ENCODE peak calls at places on chromosomes 1 and 21, in five cellular contexts. D is neural progenitor cell, P is ascending aorta, M is tibial nerve, U is right atrium auricular region. K is an unnamed sample.

GRCh38 chr1:94250341-94250740 is 13.0 kb upstream of the ARHGAP29 start:
- DNase-seq in D (no peak), P (no peak), M (no peak), U (no peak), K (no peak)

GRCh38 chr1:172745014-172745413 is 86.1 kb downstream of the FASLG start:
- DNase-seq in U (no peak), D (peak), P (no peak), M (peak), K (no peak)

GRCh38 chr1:7727816-7728477 is 43.1 kb upstream of the VAMP3 start:
- DNase-seq in D (no peak), U (no peak), M (no peak), P (no peak), K (no peak)

GRCh38 chr1:66436378-66437135 is 97.4 kb upstream of the SGIP1 start:
- DNase-seq in D (no peak), P (no peak), U (no peak), M (no peak), K (no peak)

GRCh38 chr1:224874775-224875174 is 54.7 kb upstream of the DNAH14 start:
- DNase-seq in U (no peak), M (no peak), P (no peak), D (peak), K (no peak)

GRCh38 chr1:28883242-28883616 is 31.1 kb upstream of the EPB41 start:
- DNase-seq in U (no peak), M (no peak), P (no peak), D (no peak), K (no peak)

GRCh38 chr1:40818264-40818961 is 34.8 kb downstream of the KCNQ4 start:
- DNase-seq in P (no peak), D (peak), U (no peak), M (peak), K (peak)

GRCh38 chr1:228280106-228280901 is 72.5 kb downstream of the OBSCN start:
- DNase-seq in D (no peak), M (no peak), P (peak), U (no peak), K (no peak)

GRCh38 chr1:21220815-21221214 is 44.1 kb upstream of the EIF4G3 start:
- DNase-seq in P (no peak), D (no peak), M (no peak), U (no peak), K (no peak)

GRCh38 chr1:178572604-178573003 is 59.7 kb downstream of the TEX35 start:
- DNase-seq in M (no peak), U (no peak), P (no peak), D (no peak), K (no peak)

GRCh38 chr1:4149281-4149680 is 249.2 kb upstream of the C1orf174 start:
- DNase-seq in P (no peak), D (no peak), U (no peak), M (no peak), K (no peak)

GRCh38 chr1:244730153-244730933 is 77.4 kb downstream of the DESI2 start:
- DNase-seq in M (no peak), U (no peak), P (no peak), D (peak), K (peak)

DNA sequence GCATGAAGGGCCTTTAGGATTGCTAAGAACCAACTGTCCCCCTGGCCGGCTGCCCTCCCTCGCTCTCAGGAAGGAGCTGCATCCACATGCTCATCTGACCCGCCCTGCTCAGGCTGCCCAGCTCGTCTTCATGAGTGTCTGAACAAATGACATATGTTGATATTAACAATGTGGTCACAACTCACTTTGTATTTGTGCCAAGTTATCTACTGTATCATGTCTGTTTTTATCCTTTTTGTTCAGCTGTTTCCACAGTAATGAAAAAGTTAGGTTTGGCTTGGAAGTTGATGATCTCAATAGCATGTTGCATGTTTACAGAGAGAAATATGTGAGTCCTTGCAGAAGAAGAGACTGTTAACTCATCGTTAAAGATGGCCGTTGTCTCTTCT is 75.1 kb downstream of the PHTF1 start:
- DNase-seq in D (no peak), M (peak), P (peak), U (peak), K (peak)
- H3K27ac ChIP-seq in D (no peak), M (peak), P (peak), U (peak), K (no peak)

GRCh38 chr1:12316331-12316730 is 86.5 kb downstream of the VPS13D start:
- DNase-seq in D (no peak), M (no peak), P (no peak), U (no peak), K (no peak)

GRCh38 chr1:12315126-12315525 is 85.3 kb downstream of the VPS13D start:
- DNase-seq in M (no peak), P (no peak), D (no peak), U (no peak), K (no peak)

GRCh38 chr1:12309783-12310742 is 80.2 kb downstream of the VPS13D start:
- DNase-seq in U (no peak), M (no peak), D (no peak), P (peak), K (peak)

GRCh38 chr1:12314328-12314903 is 84.6 kb downstream of the VPS13D start:
- DNase-seq in U (no peak), P (no peak), M (no peak), D (no peak), K (no peak)
- TF ChIP-seq CTCF in U (peak), P (peak), M (peak), D (peak), K (peak)

DNA sequence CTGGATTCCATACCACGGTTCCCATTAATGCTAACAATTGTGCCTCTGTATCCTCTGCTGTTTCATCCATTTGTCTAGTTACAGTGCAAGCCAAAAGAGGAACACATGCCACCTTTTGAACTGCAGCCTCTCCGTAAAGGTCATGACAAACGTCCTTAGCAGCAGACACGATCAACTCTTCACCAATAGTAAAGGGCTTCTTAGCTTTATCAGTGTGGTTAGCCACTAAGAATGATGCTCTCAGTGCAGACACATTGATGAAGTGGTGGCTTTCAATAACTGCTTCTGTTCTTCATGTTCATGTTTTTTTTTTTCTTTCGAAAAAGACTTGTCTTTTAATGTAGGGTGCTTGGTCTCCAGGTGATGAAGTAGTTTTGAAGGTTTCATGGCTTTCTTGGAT is 14.3 kb downstream of the XPR1 start:
- DNase-seq in M (no peak), P (no peak), D (no peak), U (no peak), K (no peak)
- H3K27ac ChIP-seq in M (no peak), P (no peak), D (no peak), U (no peak), K (no peak)

DNA sequence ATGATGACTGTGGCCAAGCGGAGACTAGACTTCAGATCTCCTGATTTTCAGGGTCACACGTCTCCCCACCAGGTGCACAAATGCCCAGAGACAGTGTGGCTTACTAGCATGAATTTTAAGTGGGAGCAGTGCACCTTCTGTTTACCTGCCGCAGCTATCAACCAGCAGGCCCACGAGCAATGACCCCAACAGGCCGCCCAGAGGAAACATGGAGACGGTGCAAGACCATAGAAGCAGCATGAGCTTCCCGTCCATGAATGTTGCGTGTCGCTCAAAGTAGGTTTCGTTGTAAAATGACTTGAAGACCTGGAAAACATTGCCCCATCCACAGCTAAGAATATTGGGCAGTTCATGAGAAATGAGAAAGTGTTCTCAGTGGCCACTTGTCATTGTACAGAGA is 3.5 kb downstream of the SLC2A7 start:
- DNase-seq in P (no peak), M (no peak), U (no peak), D (no peak), K (no peak)
- TF ChIP-seq CTCF in P (no peak), M (no peak), U (no peak), D (no peak), K (no peak)

GRCh38 chr1:932776-933602 is 9.3 kb downstream of the SAMD11 start:
- DNase-seq in U (no peak), M (no peak), D (no peak), P (no peak), K (no peak)

GRCh38 chr1:931380-932177 is 7.9 kb downstream of the SAMD11 start:
- DNase-seq in D (no peak), M (no peak), U (no peak), P (no peak), K (no peak)

GRCh38 chr1:930633-931138 is 7.0 kb downstream of the SAMD11 start:
- DNase-seq in D (no peak), U (no peak), P (no peak), M (no peak), K (no peak)

GRCh38 chr1:933603-933940 is 9.8 kb downstream of the SAMD11 start:
- DNase-seq in U (no peak), D (peak), P (no peak), M (no peak), K (no peak)

GRCh38 chr1:932178-932520 is 8.4 kb downstream of the SAMD11 start:
- DNase-seq in D (no peak), M (no peak), U (no peak), P (no peak), K (no peak)
- H3K27ac ChIP-seq in D (no peak), M (no peak), U (no peak), P (no peak), K (no peak)

GRCh38 chr1:58900401-58900800 is 116.6 kb upstream of the JUN start:
- DNase-seq in P (no peak), M (no peak), D (no peak), U (no peak), K (no peak)
- TF ChIP-seq CTCF in P (no peak), M (no peak), D (no peak), U (no peak), K (no peak)

DNA sequence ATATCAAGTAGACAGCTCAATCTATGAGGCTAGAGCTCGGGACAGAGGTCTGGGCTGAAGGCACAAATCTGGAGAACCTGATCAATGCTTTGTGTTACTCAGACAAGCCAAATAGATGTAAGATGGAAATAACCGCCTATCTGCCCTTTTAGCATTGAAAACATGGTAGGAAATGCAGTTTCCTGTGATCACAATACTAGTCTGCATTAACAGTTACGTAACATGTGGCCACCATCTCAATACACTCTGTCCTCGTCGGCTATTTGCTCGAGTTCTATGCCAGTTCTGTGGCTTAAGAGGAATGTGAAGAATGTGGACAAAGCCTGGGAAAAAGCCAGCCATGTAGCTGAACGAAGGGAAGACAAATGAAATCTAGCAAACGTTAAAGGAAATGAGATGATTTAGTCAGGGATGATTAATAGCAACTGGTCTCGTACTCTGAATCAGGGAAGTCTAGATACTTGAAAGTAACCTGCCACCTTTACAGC is 73.3 kb downstream of the HSF2BP start:
- DNase-seq in M (peak), D (peak), U (peak), P (peak), K (no peak)
- H3K27ac ChIP-seq in M (peak), D (no peak), U (peak), P (peak), K (peak)

GRCh38 chr1:35452086-35452485 is 105.1 kb downstream of the KIAA0319L start:
- DNase-seq in U (peak), D (no peak), M (peak), P (peak), K (peak)

GRCh38 chr1:35454175-35454574 is 103.0 kb downstream of the KIAA0319L start:
- DNase-seq in M (no peak), P (no peak), D (no peak), U (no peak), K (no peak)

GRCh38 chr1:35449334-35450008 is 107.7 kb downstream of the KIAA0319L start:
- DNase-seq in D (no peak), P (no peak), M (no peak), U (no peak), K (no peak)

GRCh38 chr1:35451125-35451528 is 106.1 kb downstream of the KIAA0319L start:
- DNase-seq in D (peak), U (peak), P (peak), M (peak), K (peak)

DNA sequence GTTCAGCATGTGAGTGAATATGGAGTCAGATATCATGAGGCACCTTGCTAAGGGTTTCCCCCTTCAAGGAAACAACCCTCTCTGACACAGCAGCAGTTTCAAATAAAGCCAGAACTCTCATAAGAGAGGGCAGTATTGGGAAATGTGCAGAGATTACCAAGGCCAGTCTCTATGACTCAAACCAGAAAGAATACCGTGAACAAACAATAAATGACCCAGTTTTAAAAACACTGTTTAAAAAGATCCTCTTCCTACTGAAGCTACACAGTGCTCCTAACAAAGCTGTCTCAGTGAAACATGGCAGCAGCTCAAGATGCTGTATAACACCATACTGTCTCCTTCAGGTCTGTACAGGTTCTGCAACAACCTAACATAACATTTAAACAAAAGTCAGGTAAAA is 102.6 kb downstream of the KIAA0319L start:
- DNase-seq in M (no peak), D (no peak), U (no peak), P (no peak), K (no peak)
- TF ChIP-seq CTCF in M (no peak), D (no peak), U (peak), P (no peak), K (no peak)

GRCh38 chr1:110915804-110916203 is 42.9 kb downstream of the CD53 start:
- DNase-seq in D (no peak), P (no peak), U (no peak), M (no peak), K (no peak)

GRCh38 chr1:110918016-110918415 is 45.1 kb downstream of the CD53 start:
- DNase-seq in M (no peak), D (no peak), P (no peak), U (no peak), K (no peak)

GRCh38 chr1:110916274-110916668 is 43.3 kb downstream of the CD53 start:
- DNase-seq in D (no peak), U (no peak), M (no peak), P (no peak), K (no peak)

GRCh38 chr1:110914676-110915075 is 41.7 kb downstream of the CD53 start:
- DNase-seq in P (no peak), U (no peak), M (no peak), D (no peak), K (no peak)

GRCh38 chr1:110916669-110917306 is 43.8 kb downstream of the CD53 start:
- DNase-seq in P (no peak), D (no peak), U (no peak), M (no peak), K (no peak)
- H3K27ac ChIP-seq in P (no peak), D (no peak), U (no peak), M (no peak), K (no peak)

K was measured in heart right ventricle.